ENCODE peak calls at places on chromosomes 16 and 17, in ten cellular contexts. Y is activated T-cell treated with anti-CD3 and anti-CD28 coated beads for 1 hour; O is RWPE2; H is AG08396; E is activated CD8-positive, alpha-beta T cell treated with anti-CD3 and anti-CD28 coated beads for 36 hours; Z is esophagus squamous epithelium; T is PC-3; W is amniotic epithelial cell; K is stimulated activated CD4-positive, alpha-beta T cell treated with anti-CD3 and anti-CD28 coated beads, TNF-alpha, amount 100 ng/mL, for 24 hours; D is SW480. M is an unnamed sample.

GRCh38 chr16:85935957-85936760 is 37.2 kb downstream of the IRF8 start:
- DNase-seq in W (no peak), Y (peak), T (no peak), Z (no peak), O (no peak), H (no peak), E (peak), K (peak), D (no peak), M (peak)

GRCh38 chr16:68065716-68066305 is 19.4 kb upstream of the NFATC3 start:
- DNase-seq in K (no peak), Y (no peak), E (no peak), T (no peak), W (peak), Z (no peak), O (no peak), D (no peak), H (peak), M (no peak)

GRCh38 chr17:45896803-45897693 is 2.7 kb downstream of the MAPT start:
- DNase-seq in K (no peak), O (no peak), H (no peak), D (no peak), Z (no peak), E (no peak), Y (no peak), W (no peak), T (no peak), M (no peak)

GRCh38 chr16:70738083-70738977 is 52.5 kb upstream of the MTSS2 start:
- DNase-seq in T (peak), E (peak), D (peak), H (peak), Y (no peak), O (no peak), Z (no peak), K (no peak), W (peak), M (peak)

GRCh38 chr17:48586355-48586924 is 3.6 kb downstream of the HOXB3 start:
- DNase-seq in E (peak), H (no peak), O (no peak), D (peak), K (no peak), W (no peak), T (no peak), Z (no peak), Y (no peak), M (peak)

GRCh38 chr16:12083625-12084024 is 107.1 kb downstream of the SNX29 start:
- DNase-seq in Z (no peak), H (no peak), O (no peak), K (no peak), W (no peak), E (no peak), D (no peak), T (no peak), Y (no peak), M (no peak)

GRCh38 chr17:6496116-6496481 is 51.8 kb downstream of the PIMREG start:
- DNase-seq in O (no peak), Z (no peak), W (no peak), E (peak), Y (no peak), T (no peak), H (no peak), K (no peak), D (no peak), M (peak)

GRCh38 chr17:29645516-29646051 is 22.9 kb upstream of the CORO6 start:
- DNase-seq in T (no peak), H (peak), E (peak), O (no peak), W (peak), Y (no peak), K (no peak), D (no peak), Z (no peak), M (no peak)

GRCh38 chr17:27533874-27534815 is 77.9 kb downstream of the KSR1 start:
- DNase-seq in T (peak), O (no peak), D (no peak), Z (no peak), H (peak), K (no peak), E (no peak), Y (no peak), W (peak), M (no peak)

GRCh38 chr16:12096162-12096781 is 119.7 kb downstream of the SNX29 start:
- DNase-seq in T (peak), H (peak), D (no peak), O (peak), W (peak), K (no peak), E (no peak), Z (no peak), Y (no peak), M (no peak)

GRCh38 chr17:9445424-9445823 is 130.2 kb downstream of the STX8 start:
- DNase-seq in O (no peak), W (no peak), E (no peak), H (no peak), D (no peak), T (no peak), K (no peak), Z (no peak), Y (no peak), M (no peak)

GRCh38 chr16:22008215-22009142 is 568 bp downstream of the MOSMO start:
- DNase-seq in W (no peak), Y (no peak), Z (no peak), H (peak), O (no peak), E (peak), K (no peak), T (no peak), D (peak), M (no peak)

GRCh38 chr16:84186685-84187437 is at the start of gene TAF1C:
- DNase-seq in O (peak), K (peak), T (peak), H (peak), D (peak), E (peak), W (peak), Y (peak), Z (peak), M (peak)

GRCh38 chr17:73492802-73493139 is 151.5 kb downstream of the SDK2 start:
- DNase-seq in O (no peak), D (peak), E (no peak), T (no peak), K (no peak), H (no peak), Z (no peak), Y (no peak), W (no peak), M (no peak)

GRCh38 chr17:78787444-78787843 is 5.4 kb upstream of the CYTH1 start:
- DNase-seq in D (no peak), T (peak), Y (no peak), Z (no peak), K (no peak), E (no peak), H (no peak), W (no peak), O (no peak), M (no peak)

GRCh38 chr17:80175411-80175810 is 5.6 kb downstream of the CARD14 start:
- DNase-seq in H (peak), T (no peak), Z (no peak), E (no peak), Y (no peak), O (no peak), K (no peak), D (peak), W (peak), M (peak)

GRCh38 chr16:53518550-53519416 is 15.8 kb upstream of the AKTIP start:
- DNase-seq in W (peak), T (no peak), K (peak), D (no peak), H (no peak), O (no peak), Y (peak), Z (peak), E (peak), M (peak)

GRCh38 chr16:1713331-1713730 is 7.3 kb downstream of the MAPK8IP3 start:
- DNase-seq in W (no peak), O (no peak), D (no peak), Y (no peak), Z (no peak), E (no peak), K (no peak), H (no peak), T (no peak), M (no peak)

GRCh38 chr17:78759969-78760352 is 22.1 kb downstream of the CYTH1 start:
- DNase-seq in D (no peak), Z (no peak), Y (no peak), T (no peak), W (no peak), E (no peak), H (no peak), O (no peak), K (no peak), M (no peak)

GRCh38 chr16:67637625-67638024 is 7.3 kb upstream of the CARMIL2 start:
- DNase-seq in E (no peak), T (no peak), D (no peak), K (no peak), O (no peak), Z (no peak), Y (no peak), W (no peak), H (no peak), M (no peak)

GRCh38 chr16:31298958-31299357 is 39.2 kb downstream of the ITGAM start:
- DNase-seq in K (no peak), Y (no peak), O (no peak), W (no peak), D (peak), H (no peak), E (no peak), Z (no peak), T (peak), M (no peak)

GRCh38 chr17:52895272-52895671 is 736.8 kb upstream of the CA10 start:
- DNase-seq in H (no peak), D (no peak), Z (no peak), Y (no peak), E (no peak), W (no peak), O (no peak), K (no peak), T (no peak), M (no peak)

GRCh38 chr17:76497979-76498885 is 3.0 kb downstream of the RHBDF2 start:
- DNase-seq in E (no peak), H (peak), Z (no peak), O (peak), Y (no peak), K (no peak), D (peak), T (peak), W (peak), M (peak)

GRCh38 chr16:56989988-56990387 is 631 bp downstream of the NLRC5 start:
- DNase-seq in K (no peak), O (no peak), Y (no peak), T (no peak), D (no peak), Z (no peak), W (no peak), E (no peak), H (no peak), M (no peak)

GRCh38 chr16:58085584-58086251 is 43.5 kb downstream of the CFAP20 start:
- DNase-seq in O (no peak), K (no peak), H (no peak), E (no peak), Z (no peak), T (no peak), D (no peak), W (no peak), Y (no peak), M (no peak)

GRCh38 chr16:72291121-72291520 is 119.2 kb upstream of the PMFBP1 start:
- DNase-seq in D (peak), T (no peak), K (no peak), W (peak), H (no peak), O (no peak), E (no peak), Z (no peak), Y (no peak), M (no peak)

GRCh38 chr17:74379495-74380085 is 12.3 kb downstream of the GPR142 start:
- DNase-seq in Z (peak), E (peak), K (peak), O (no peak), W (peak), D (peak), H (peak), T (peak), Y (peak), M (peak)